ENCODE peak calls at places on chromosomes 12 and 14, in seven cellular contexts. U, I, E, D, P, Q and X are unnamed samples.

GRCh38 chr12:111570090-111570961 is 28.8 kb downstream of the ATXN2 start:
- DNase-seq in U (peak), I (no peak), E (peak), D (peak), P (peak), Q (no peak), X (peak)

GRCh38 chr12:41073633-41074576 is 114.2 kb upstream of the PDZRN4 start:
- DNase-seq in U (no peak), I (no peak), E (no peak), D (no peak), P (no peak), Q (no peak), X (no peak)

GRCh38 chr12:53461591-53461990 is 9.7 kb downstream of the PCBP2 start:
- DNase-seq in U (no peak), I (no peak), E (no peak), D (no peak), P (no peak), Q (no peak), X (no peak)

GRCh38 chr12:53241623-53242412 is 9.8 kb upstream of the RARG start:
- DNase-seq in U (no peak), I (no peak), E (no peak), D (no peak), P (no peak), Q (no peak), X (no peak)

GRCh38 chr14:104972301-104973211 is 5.6 kb downstream of the AHNAK2 start:
- DNase-seq in U (no peak), I (no peak), E (peak), D (peak), P (no peak), Q (peak), X (peak)

GRCh38 chr12:99059824-99060526 is 414.9 kb downstream of the APAF1 start:
- DNase-seq in U (peak), I (no peak), E (no peak), D (no peak), P (no peak), Q (peak), X (peak)

GRCh38 chr14:95043732-95044462 is 113.4 kb downstream of the DICER1 start:
- DNase-seq in U (no peak), I (no peak), E (no peak), D (no peak), P (no peak), Q (no peak), X (no peak)

GRCh38 chr14:94115068-94115591 is 4.6 kb downstream of the IFI27 start:
- DNase-seq in U (no peak), I (no peak), E (no peak), D (peak), P (no peak), Q (peak), X (peak)

GRCh38 chr12:162467-163307 is 51.3 kb downstream of the SLC6A12 start:
- DNase-seq in U (no peak), I (no peak), E (no peak), D (no peak), P (no peak), Q (no peak), X (no peak)

GRCh38 chr12:112905451-112906089 is 1.2 kb upstream of the OAS1 start:
- DNase-seq in U (no peak), I (no peak), E (peak), D (peak), P (no peak), Q (no peak), X (peak)

GRCh38 chr12:71589478-71589881 is 74.2 kb downstream of the ZFC3H1 start:
- DNase-seq in U (peak), I (no peak), E (peak), D (no peak), P (no peak), Q (no peak), X (no peak)

DNA sequence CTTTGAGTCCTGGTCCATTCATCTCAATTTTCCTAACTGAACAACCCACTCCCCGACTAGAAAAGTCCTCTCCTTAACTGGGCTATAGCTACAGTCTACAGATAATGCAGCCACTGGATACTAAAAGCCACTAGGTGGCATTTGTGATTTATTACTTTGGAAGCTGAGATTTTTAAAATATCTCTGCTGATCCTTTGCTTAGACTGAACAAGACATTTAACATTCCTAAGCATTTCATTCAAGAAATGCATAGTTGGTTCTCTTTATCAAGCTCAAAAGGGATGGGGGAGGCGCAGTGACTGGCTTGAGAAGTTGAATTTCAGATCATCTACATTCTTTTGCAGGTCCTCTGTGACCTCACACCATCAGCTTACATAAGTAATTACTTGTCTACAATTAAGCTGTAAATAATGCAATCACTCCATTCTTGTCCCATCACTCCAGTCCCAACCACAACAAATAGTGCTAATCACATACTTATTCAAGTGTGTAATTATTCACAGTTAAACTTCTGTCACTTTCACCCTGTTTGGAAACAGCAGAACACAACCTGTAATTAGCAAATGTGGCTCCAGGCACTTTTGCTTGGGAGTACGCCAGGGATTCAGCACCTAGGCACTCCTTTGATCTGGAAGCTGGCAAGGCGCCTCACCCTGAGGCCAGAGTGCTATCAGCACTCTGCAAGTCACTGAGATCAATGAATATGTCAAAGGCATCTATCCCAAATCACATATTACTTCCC is 203.5 kb downstream of the NOVA1 start:
- DNase-seq in U (peak), I (no peak), E (peak), D (peak), P (peak), Q (no peak), X (peak)
- TF ChIP-seq CTCF in U (peak), I (no peak), E (peak), D (no peak), P (peak), Q (peak), X (peak)

GRCh38 chr14:54564799-54565235 is 2.1 kb upstream of the SAMD4A start:
- DNase-seq in U (peak), I (peak), E (peak), D (peak), P (peak), Q (peak), X (peak)
- TF ChIP-seq CTCF in U (peak), I (no peak), E (no peak), D (no peak), P (peak), Q (no peak), X (no peak)

GRCh38 chr12:120534703-120535655 is 823 bp downstream of the RNF10 start:
- DNase-seq in U (peak), I (peak), E (peak), D (peak), P (peak), Q (no peak), X (peak)
- TF ChIP-seq CTCF in U (no peak), I (no peak), E (no peak), D (no peak), P (no peak), Q (no peak), X (no peak)

GRCh38 chr14:57939084-57939483 is 73.2 kb upstream of the SLC35F4 start:
- DNase-seq in U (no peak), I (no peak), E (no peak), D (no peak), P (no peak), Q (no peak), X (no peak)

GRCh38 chr14:57938533-57938932 is 72.6 kb upstream of the SLC35F4 start:
- DNase-seq in U (no peak), I (no peak), E (no peak), D (no peak), P (no peak), Q (no peak), X (no peak)

GRCh38 chr14:57943541-57943940 is 77.6 kb upstream of the SLC35F4 start:
- DNase-seq in U (no peak), I (no peak), E (no peak), D (no peak), P (no peak), Q (no peak), X (no peak)

GRCh38 chr14:57937681-57938080 is 71.8 kb upstream of the SLC35F4 start:
- DNase-seq in U (no peak), I (no peak), E (no peak), D (no peak), P (no peak), Q (no peak), X (no peak)

GRCh38 chr14:57943038-57943437 is 77.1 kb upstream of the SLC35F4 start:
- DNase-seq in U (no peak), I (no peak), E (no peak), D (no peak), P (no peak), Q (no peak), X (no peak)
- TF ChIP-seq CTCF in U (no peak), I (no peak), E (no peak), D (no peak), P (no peak), Q (no peak), X (no peak)

GRCh38 chr12:131018221-131018620 is 64.5 kb downstream of the ADGRD1 start:
- DNase-seq in U (no peak), I (no peak), E (no peak), D (no peak), P (no peak), Q (no peak), X (no peak)

GRCh38 chr12:131018808-131019397 is 65.2 kb downstream of the ADGRD1 start:
- DNase-seq in U (no peak), I (no peak), E (no peak), D (no peak), P (no peak), Q (no peak), X (no peak)

GRCh38 chr12:131024026-131024425 is 70.3 kb downstream of the ADGRD1 start:
- DNase-seq in U (no peak), I (no peak), E (no peak), D (no peak), P (no peak), Q (no peak), X (no peak)

GRCh38 chr12:131020326-131020725 is 66.6 kb downstream of the ADGRD1 start:
- DNase-seq in U (no peak), I (no peak), E (no peak), D (no peak), P (no peak), Q (no peak), X (no peak)

DNA sequence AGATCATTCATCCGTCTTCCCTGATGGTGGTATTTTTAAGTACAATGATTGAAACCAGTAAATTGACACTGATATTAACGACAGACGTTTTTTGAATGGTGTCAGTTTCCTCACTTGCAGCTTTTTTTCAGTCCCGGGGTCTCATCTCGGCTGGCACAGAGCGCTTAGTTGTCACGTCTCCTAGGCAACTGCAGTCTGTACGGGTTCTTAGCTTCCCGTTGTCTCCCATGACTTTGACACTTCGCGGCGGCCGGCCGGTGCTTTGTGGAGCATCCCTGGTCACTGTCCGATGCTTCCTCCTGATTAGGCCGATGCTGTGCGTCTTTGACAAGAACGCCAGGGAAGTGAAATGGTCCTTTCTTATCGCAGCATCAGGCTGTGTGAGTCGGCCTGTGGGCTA is 67.4 kb downstream of the ADGRD1 start:
- DNase-seq in U (no peak), I (no peak), E (no peak), D (no peak), P (no peak), Q (no peak), X (no peak)
- TF ChIP-seq CTCF in U (no peak), I (no peak), E (no peak), D (no peak), P (no peak), Q (no peak), X (no peak)

GRCh38 chr14:92603309-92604257 is 90.0 kb downstream of the RIN3 start:
- DNase-seq in U (peak), I (peak), E (peak), D (no peak), P (peak), Q (no peak), X (peak)
- TF ChIP-seq CTCF in U (peak), I (peak), E (peak), D (no peak), P (peak), Q (no peak), X (peak)

GRCh38 chr12:65106948-65107347 is 14.2 kb downstream of the WIF1 start:
- DNase-seq in U (peak), I (no peak), E (peak), D (peak), P (no peak), Q (no peak), X (peak)
- TF ChIP-seq CTCF in U (peak), I (no peak), E (peak), D (peak), P (peak), Q (no peak), X (no peak)